ENCODE peak calls at places on chromosomes 6 and 20, in five cellular contexts. Y is CD8-positive, alpha-beta T cell; F is right atrium auricular region; H is heart right ventricle; N is fibroblast of lung. K is an unnamed sample.

GRCh38 chr20:39038047-39038446 is 75.9 kb downstream of the DHX35 start:
- DNase-seq in Y (no peak), N (no peak), H (no peak), F (no peak), K (no peak)

GRCh38 chr6:135600086-135600702 is 102.7 kb upstream of the AHI1 start:
- DNase-seq in N (no peak), H (no peak), Y (no peak), F (no peak), K (no peak)

GRCh38 chr6:816510-817084 is 123.7 kb upstream of the EXOC2 start:
- DNase-seq in N (no peak), H (no peak), F (no peak), Y (no peak), K (no peak)

GRCh38 chr6:61809004-61809595 is 476.9 kb downstream of the KHDRBS2 start:
- DNase-seq in F (no peak), H (no peak), Y (no peak), N (no peak), K (no peak)

GRCh38 chr6:44253307-44254101 is 3.8 kb downstream of the SLC35B2 start:
- DNase-seq in F (no peak), Y (no peak), N (no peak), H (no peak), K (no peak)

GRCh38 chr6:136076496-136076895 is 173.6 kb downstream of the MTFR2 start:
- DNase-seq in F (no peak), H (no peak), Y (no peak), N (peak), K (no peak)

GRCh38 chr20:3826420-3826819 is 6.1 kb downstream of the AP5S1 start:
- DNase-seq in F (no peak), N (no peak), H (peak), Y (no peak), K (no peak)

GRCh38 chr20:20489054-20489453 is 121.2 kb downstream of the INSM1 start:
- DNase-seq in F (no peak), Y (no peak), N (peak), H (no peak), K (no peak)

GRCh38 chr6:135481786-135482369 is 15.7 kb downstream of the AHI1 start:
- DNase-seq in F (no peak), Y (no peak), N (peak), H (no peak), K (no peak)

GRCh38 chr20:58511364-58511763 is 3.8 kb downstream of the APCDD1L start:
- DNase-seq in F (no peak), N (peak), Y (no peak), H (no peak), K (no peak)

GRCh38 chr6:18395851-18396187 is 8.7 kb downstream of the RNF144B start:
- DNase-seq in Y (no peak), N (peak), F (no peak), H (no peak), K (no peak)

GRCh38 chr6:20128018-20128417 is 84.3 kb downstream of the MBOAT1 start:
- DNase-seq in N (no peak), H (no peak), Y (no peak), F (no peak), K (no peak)

GRCh38 chr6:147782302-147782701 is 273.8 kb downstream of the SAMD5 start:
- DNase-seq in N (peak), F (no peak), Y (no peak), H (no peak), K (no peak)

GRCh38 chr6:41462980-41463930 is 82.9 kb upstream of the FOXP4 start:
- DNase-seq in F (peak), Y (no peak), N (peak), H (peak), K (no peak)

GRCh38 chr20:37519508-37520416 is 1.3 kb upstream of the NNAT start:
- DNase-seq in N (no peak), F (no peak), Y (no peak), H (no peak), K (peak)

GRCh38 chr6:45009547-45009946 is 318.6 kb upstream of the RUNX2 start:
- DNase-seq in H (no peak), Y (no peak), F (no peak), N (no peak), K (no peak)

GRCh38 chr6:151240861-151241642 is 1.3 kb downstream of the AKAP12 start:
- DNase-seq in H (peak), F (peak), N (peak), Y (no peak), K (peak)

GRCh38 chr6:39452306-39452705 is 129.8 kb upstream of the KCNK16 start:
- DNase-seq in H (no peak), F (no peak), Y (no peak), N (peak), K (no peak)

GRCh38 chr6:112927641-112928040 is 580.5 kb downstream of the RFPL4B start:
- DNase-seq in N (peak), H (no peak), F (no peak), Y (no peak), K (no peak)

GRCh38 chr6:138987299-138987642 is 782 bp downstream of the REPS1 start:
- DNase-seq in F (no peak), Y (no peak), N (peak), H (peak), K (peak)

GRCh38 chr20:63337786-63338420 is 23.2 kb downstream of the CHRNA4 start:
- DNase-seq in H (no peak), Y (no peak), N (peak), F (no peak), K (no peak)

GRCh38 chr20:19593762-19594161 is 164.3 kb upstream of the RIN2 start:
- DNase-seq in N (no peak), Y (no peak), F (no peak), H (no peak), K (no peak)

GRCh38 chr6:64815718-64816117 is 891.3 kb downstream of the EYS start:
- DNase-seq in N (no peak), F (no peak), H (no peak), Y (no peak), K (no peak)

GRCh38 chr20:32509639-32510066 is 75.5 kb downstream of the NOL4L start:
- DNase-seq in F (no peak), H (no peak), Y (peak), N (no peak), K (no peak)

GRCh38 chr20:61900376-61901293 is 165.0 kb downstream of the TAF4 start:
- DNase-seq in N (no peak), Y (no peak), F (no peak), H (no peak), K (no peak)

GRCh38 chr6:149766156-149766768 is 16.7 kb downstream of the PCMT1 start:
- DNase-seq in F (no peak), H (peak), N (peak), Y (no peak), K (no peak)

GRCh38 chr6:4957521-4958231 is 46.2 kb downstream of the RPP40 start:
- DNase-seq in F (peak), H (no peak), Y (peak), N (no peak), K (peak)

GRCh38 chr20:40706977-40707582 is 18.0 kb upstream of the MAFB start:
- DNase-seq in Y (no peak), H (no peak), F (no peak), N (no peak), K (peak)

GRCh38 chr6:143405381-143406154 is 44.9 kb downstream of the ADAT2 start:
- DNase-seq in H (no peak), F (no peak), N (peak), Y (no peak), K (no peak)

GRCh38 chr20:54323227-54323734 is 115.4 kb downstream of the PFDN4 start:
- DNase-seq in H (no peak), N (no peak), F (no peak), Y (no peak), K (no peak)

GRCh38 chr6:135901776-135902524 is 50.4 kb downstream of the PDE7B start:
- DNase-seq in Y (no peak), F (peak), H (peak), N (peak), K (no peak)

GRCh38 chr20:44810061-44810390 is 320 bp downstream of the RIMS4 start:
- DNase-seq in N (no peak), F (no peak), H (no peak), Y (no peak), K (peak)
- H3K4me3 ChIP-seq in N (no peak), F (no peak), H (no peak), Y (no peak), K (peak)

DNA sequence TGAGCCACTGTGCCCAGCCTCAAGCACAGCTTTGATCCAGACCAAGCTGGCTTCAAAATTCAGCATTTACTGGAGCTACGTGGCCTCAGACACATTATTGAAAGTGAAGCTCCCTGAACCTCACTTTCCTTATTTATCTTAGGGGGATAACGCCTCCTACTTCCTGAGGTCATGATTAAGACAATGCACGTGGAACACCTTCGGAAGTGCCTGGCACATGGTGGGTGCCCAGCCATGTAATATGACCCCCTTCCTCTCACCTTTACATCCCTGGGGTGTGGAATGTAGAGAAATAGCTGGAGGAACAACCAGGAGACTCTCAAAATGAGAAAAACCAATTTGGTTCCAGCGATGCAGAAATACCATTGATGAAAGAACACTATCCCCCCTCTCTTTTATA is 1.6 kb upstream of the CLPS start:
- DNase-seq in H (no peak), F (no peak), N (no peak), Y (no peak), K (no peak)
- H3K27ac ChIP-seq in H (no peak), F (no peak), N (no peak), Y (no peak), K (no peak)

GRCh38 chr20:25076731-25077609 is 5.0 kb downstream of the VSX1 start:
- DNase-seq in Y (peak), H (no peak), F (peak), N (peak), K (peak)
- TF ChIP-seq CTCF in Y (no peak), H (peak), F (no peak), N (no peak), K (no peak)

DNA sequence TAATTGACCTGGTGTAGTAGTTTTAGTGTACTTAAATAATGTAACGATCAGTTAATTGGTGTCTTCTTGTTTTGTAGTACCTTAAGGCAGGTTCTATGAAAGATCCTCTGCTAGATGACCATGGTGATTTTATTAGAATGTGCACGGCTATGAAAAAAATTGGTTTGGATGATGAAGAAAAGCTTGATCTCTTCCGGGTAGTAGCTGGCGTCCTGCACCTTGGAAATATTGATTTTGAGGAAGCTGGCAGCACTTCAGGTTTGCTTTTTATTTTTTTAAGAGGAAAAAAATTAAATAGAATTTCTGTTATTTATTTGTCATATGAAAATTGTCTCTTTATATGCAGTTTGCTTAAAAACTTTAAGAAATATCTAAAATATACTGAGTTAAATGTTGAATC is 99.2 kb downstream of the MYO6 start:
- DNase-seq in Y (no peak), N (no peak), F (no peak), H (no peak), K (no peak)
- H3K4me3 ChIP-seq in Y (no peak), N (no peak), F (no peak), H (no peak), K (no peak)

GRCh38 chr20:56517211-56517610 is 7.3 kb upstream of the FAM209A start:
- DNase-seq in H (no peak), F (no peak), Y (no peak), N (no peak), K (no peak)
- H3K27ac ChIP-seq in H (no peak), F (no peak), Y (no peak), N (no peak), K (no peak)

GRCh38 chr20:50254466-50255079 is 63.9 kb downstream of the CEBPB start:
- DNase-seq in H (no peak), N (no peak), Y (no peak), F (no peak), K (no peak)
- TF ChIP-seq CTCF in H (no peak), N (no peak), Y (no peak), F (no peak), K (no peak)

GRCh38 chr6:7112741-7113313 is 5.1 kb downstream of the RREB1 start:
- DNase-seq in Y (peak), F (no peak), H (no peak), N (no peak), K (no peak)
- H3K4me3 ChIP-seq in Y (peak), F (no peak), H (no peak), N (no peak), K (no peak)

DNA sequence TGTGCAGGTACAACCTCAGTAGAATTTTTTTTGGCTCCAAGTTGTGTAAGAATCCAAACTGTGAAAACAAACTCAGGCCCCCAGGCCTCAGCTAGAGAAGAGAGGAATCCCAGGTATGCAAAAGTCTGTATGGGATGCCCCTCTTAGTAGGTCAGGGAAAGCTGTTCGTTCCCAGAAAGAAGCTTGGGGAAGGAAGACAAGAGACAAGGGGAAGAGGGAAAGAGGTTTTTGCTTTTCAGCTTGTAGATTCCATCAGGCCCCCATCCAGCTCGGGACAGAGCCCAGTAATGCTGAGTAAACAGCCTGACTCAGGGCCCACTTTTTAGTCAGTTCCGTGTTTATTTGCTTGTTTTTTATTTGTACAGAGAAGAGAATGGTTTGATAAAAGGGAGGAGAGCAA is 184.4 kb upstream of the FOXA2 start:
- DNase-seq in F (no peak), N (no peak), Y (no peak), H (no peak), K (no peak)
- H3K27ac ChIP-seq in F (no peak), N (no peak), Y (no peak), H (no peak), K (no peak)

K was measured in coronary artery.